ENCODE peak calls at places on chromosomes 11 and 22, in four cellular contexts. D is esophagus muscularis mucosa, V is GM23338, W is prostate gland. P is an unnamed sample.

GRCh38 chr11:117387992-117388765 is 60.5 kb downstream of the CEP164 start:
- DNase-seq in D (no peak), V (no peak), W (no peak), P (no peak)

GRCh38 chr22:29780781-29781676 is 13.9 kb downstream of the UQCR10 start:
- DNase-seq in D (no peak), V (no peak), W (no peak), P (no peak)

GRCh38 chr22:25125693-25126357 is 73.8 kb upstream of the CRYBB3 start:
- DNase-seq in D (no peak), V (no peak), W (no peak), P (no peak)

GRCh38 chr11:7527029-7527428 is 13.2 kb downstream of the PPFIBP2 start:
- DNase-seq in D (no peak), V (no peak), W (no peak), P (no peak)

GRCh38 chr11:119651802-119652584 is 77.0 kb downstream of the NECTIN1 start:
- DNase-seq in D (no peak), V (peak; percentile 30), W (no peak), P (no peak)

GRCh38 chr11:11057472-11057854 is 199.6 kb upstream of the ZBED5 start:
- DNase-seq in D (peak; percentile 34), V (no peak), W (no peak), P (no peak)

GRCh38 chr22:36744791-36745190 is 31.1 kb downstream of the IFT27 start:
- DNase-seq in D (no peak), V (no peak), W (no peak), P (peak; percentile 28)

GRCh38 chr11:71543866-71544265 is 4.4 kb upstream of the KRTAP5-9 start:
- DNase-seq in D (no peak), V (no peak), W (no peak), P (no peak)

GRCh38 chr11:131859811-131860210 is 489.4 kb downstream of the NTM start:
- DNase-seq in D (peak; percentile 77), V (no peak), W (no peak), P (no peak)

GRCh38 chr11:122656073-122656630 is 630 bp downstream of the UBASH3B start:
- DNase-seq in D (no peak), V (peak; percentile 69), W (peak; percentile 26), P (peak; percentile 85)

GRCh38 chr11:134583397-134583990 is 171.5 kb upstream of the B3GAT1 start:
- DNase-seq in D (peak; percentile 91), V (no peak), W (no peak), P (no peak)

GRCh38 chr22:21745948-21746347 is 10.4 kb upstream of the YPEL1 start:
- DNase-seq in D (no peak), V (no peak), W (no peak), P (no peak)

GRCh38 chr22:44084044-44084772 is 60.1 kb downstream of the PARVB start:
- DNase-seq in D (no peak), V (no peak), W (no peak), P (no peak)

GRCh38 chr22:30940655-30941362 is 27.8 kb downstream of the MORC2 start:
- DNase-seq in D (no peak), V (no peak), W (no peak), P (no peak)

GRCh38 chr11:37710031-37710430 is 1112.0 kb upstream of the RAG2 start:
- DNase-seq in D (no peak), V (no peak), W (no peak), P (no peak)

GRCh38 chr22:49884075-49884474 is 30.4 kb downstream of the ZBED4 start:
- DNase-seq in D (no peak), V (no peak), W (no peak), P (no peak)

DNA sequence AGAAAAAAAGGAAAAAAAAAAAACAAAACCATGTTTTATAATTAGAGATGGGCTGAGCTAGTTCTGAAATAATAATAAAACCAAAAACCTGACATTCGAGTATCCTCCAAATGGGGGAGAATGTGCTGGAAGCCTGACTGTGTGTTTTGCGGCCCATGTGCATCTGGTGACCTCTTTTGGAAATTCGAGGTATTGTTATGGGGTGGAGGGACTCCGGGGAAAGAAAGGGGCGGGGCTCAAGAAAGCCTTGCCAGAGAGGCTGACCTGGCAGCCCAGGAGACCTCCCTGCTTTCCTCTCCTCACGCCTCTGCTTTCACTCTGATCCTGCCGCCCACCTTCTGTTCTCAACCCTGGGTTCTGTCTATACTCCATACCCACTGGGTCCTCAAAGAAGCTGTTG is 72.9 kb downstream of the CTTN start:
- DNase-seq in D (no peak), V (peak; percentile 93), W (no peak), P (no peak)
- TF ChIP-seq CTCF in D (peak; percentile 15), V (peak; percentile 64), W (no peak), P (no peak)

GRCh38 chr11:16986434-16987204 is 27.6 kb downstream of the PLEKHA7 start:
- DNase-seq in D (no peak), V (peak; percentile 25), W (peak; percentile 78), P (no peak)
- H3K4me3 ChIP-seq in D (no peak overlapping the region), V (peak overlapping the region; percentile 6), W (no peak overlapping the region), P (no peak overlapping the region)

DNA sequence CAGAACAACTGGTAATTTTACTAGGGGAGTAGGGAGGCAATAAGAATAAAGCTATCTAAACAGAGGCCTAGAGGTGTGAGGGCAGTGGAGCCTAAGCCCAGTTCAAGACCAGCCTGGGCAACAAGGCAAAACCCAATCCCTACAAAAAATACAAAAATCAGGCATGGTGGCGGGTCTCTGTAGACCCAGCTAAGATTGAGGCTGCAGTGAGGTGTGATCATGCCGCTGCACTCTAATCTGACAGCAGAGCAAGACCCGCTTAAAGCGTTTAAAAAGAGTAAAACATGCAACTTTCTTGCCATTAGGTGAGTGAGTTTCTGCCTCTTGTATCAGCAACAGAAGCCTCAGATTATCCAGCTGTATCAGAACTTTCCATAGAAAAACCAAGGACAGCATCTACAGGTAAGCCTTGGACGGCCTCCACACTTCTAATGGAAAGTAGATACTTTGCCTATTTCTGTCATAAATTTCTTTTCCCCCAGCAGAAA is 12.1 kb downstream of the TAF1D start:
- DNase-seq in D (no peak), V (peak; percentile 22), W (no peak), P (no peak)
- TF ChIP-seq POLR2AphosphoS5 in D (peak; percentile 8), V (peak; percentile 62), W (no peak), P (no peak)

DNA sequence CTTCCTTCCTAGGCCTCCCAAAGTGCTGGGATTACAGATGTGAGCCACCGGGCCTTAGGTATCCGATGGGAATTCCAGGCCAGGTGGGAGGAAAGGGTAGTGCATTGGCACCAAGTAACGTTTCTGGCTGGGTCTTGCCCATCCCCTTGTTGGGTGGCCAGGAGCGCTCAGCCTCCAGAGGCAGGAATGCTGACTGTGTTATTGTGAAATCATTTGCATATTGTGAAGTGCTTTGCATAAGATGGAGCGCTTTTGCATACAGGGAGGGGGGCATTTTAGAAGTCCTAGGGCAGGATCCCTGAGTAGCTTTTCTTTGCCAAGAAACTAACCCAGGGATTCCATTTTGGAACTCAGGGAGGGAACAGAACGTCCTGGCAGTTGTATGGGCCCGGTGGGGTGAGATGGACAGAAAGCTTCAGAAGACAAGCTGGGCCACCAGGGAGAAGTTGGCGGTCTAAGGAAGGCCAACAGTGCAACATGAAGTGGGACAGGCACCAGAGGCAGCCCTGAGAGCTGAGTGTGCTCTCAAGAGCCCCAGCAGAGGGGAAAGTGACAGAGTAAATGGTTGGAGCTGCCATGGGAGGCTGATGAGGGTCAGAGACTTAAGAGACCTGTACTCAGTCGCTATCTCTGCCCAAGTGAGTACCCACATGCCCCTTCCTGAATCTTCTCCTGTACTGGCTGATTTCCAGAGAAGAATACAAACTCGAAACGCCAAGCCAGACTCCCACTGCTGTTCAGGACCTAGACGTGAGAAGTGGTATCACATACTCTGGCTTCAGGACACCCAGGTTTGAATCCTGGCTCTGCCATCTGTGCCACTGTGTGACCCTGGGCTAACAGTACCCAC is 1.3 kb upstream of the SLC39A13 start:
- DNase-seq in D (no peak), V (peak; percentile 80), W (no peak), P (peak; percentile 65)
- TF ChIP-seq CTCF in D (no peak), V (no peak), W (no peak), P (no peak)

DNA sequence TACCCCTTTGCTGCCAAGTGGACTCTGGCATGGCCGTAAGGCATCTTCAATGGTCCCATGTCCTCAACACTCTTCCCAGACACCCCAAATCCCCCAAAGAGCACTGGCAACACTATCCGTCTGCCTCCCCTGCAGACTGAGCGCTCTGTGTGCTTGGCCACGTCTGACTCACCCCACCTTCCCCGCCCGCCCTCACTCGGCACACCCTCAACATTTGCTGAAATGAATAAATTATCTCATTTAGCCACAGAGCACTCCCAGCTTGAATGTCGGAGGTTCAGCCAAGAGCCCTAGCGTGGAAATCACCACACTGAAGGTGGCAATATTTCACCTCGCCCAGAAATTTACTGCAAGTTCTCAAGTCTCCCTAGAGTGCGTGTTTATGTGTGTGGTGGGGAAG is 46.5 kb upstream of the TCF20 start:
- DNase-seq in D (no peak), V (no peak), W (peak; percentile 51), P (no peak)
- H3K4me3 ChIP-seq in D (no peak overlapping the region), V (no peak overlapping the region), W (no peak overlapping the region), P (peak overlapping the region; percentile 14)

DNA sequence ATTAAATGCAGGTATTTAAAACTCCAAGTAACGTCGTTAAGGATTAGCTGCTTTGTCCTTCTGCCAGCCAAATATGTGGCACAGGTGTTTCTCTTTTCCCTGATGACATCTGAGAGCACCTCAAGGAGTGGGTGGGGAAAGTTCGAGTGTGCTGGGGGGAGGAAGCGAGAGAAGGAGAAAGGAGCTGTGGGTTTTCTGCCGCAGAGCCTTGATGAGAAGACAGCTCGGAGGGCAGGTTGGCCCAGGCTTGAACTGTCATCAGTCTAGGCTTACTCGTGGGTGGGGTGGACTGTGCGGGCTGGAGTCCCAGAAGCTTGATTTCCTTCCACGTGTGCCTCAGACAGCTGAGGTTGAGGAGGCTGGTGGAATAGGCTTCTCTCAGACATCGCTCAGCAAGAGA is 15.2 kb upstream of the SORL1-AS1 start:
- DNase-seq in D (no peak), V (no peak), W (peak; percentile 36), P (no peak)
- TF ChIP-seq POLR2AphosphoS5 in D (no peak), V (no peak), W (no peak), P (no peak)

DNA sequence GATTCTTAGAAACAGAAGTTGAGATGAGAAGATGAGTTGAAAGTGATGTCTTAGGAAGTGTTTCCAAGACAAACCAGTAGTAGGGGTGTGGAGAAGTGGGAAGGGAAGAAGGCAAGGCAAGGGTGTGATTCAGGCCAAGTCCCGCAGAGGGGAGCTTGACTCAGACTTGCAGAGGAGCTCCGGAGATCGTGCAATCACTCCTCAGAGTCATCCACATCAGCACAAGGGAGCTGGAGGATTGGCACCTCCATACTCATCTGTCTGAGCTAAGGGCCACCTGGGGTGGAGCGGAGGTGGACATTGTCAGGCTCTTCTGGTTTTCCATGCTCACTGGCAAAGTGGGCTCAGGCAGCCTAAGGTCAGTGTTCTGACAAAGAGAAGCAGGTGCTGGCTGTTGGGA is 44.4 kb downstream of the CHRDL2 start:
- DNase-seq in D (no peak), V (no peak), W (no peak), P (no peak)
- TF ChIP-seq CTCF in D (no peak), V (no peak), W (no peak), P (no peak)

DNA sequence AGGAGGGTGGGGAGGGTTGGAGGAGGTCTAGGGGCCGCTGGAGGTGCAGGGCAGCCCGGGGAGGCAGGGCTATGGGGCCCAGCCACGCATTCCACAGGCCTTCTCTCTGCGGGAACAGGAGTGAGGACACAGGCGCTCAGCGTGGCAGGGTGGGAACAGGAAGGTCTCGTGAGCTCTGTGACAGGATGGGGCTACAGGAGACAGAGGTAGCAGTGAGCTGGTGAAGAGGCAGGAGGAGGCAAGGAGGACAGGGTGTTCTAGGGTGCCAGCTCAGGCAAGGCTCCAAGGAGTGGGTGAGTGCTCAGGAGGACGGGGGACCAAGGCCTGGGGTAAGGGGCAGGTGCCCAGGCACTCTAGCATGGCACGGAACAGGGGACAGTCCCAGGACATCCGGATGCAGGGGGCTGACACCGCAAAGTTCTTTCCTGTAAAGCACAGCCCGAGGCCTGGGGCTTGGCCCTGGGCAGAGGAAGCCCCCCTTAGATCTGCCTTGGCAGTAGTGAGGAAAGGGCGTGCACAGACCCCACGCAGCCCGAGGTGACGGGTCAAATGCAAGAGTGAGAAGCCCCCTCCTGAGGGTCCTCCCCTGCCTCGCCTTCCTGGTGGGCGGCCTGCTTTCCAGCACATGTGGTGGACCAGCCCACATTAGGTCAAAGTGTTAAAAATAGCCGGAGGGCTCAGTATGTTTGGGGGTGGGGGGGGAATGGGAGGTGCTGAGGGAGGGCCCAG is 4.7 kb upstream of the NEAT1 start:
- DNase-seq in D (no peak), V (no peak), W (peak; percentile 59), P (peak; percentile 86)
- H3K4me3 ChIP-seq in D (peak overlapping the region; percentile 71), V (no peak overlapping the region), W (peak overlapping the region; percentile 1), P (peak overlapping the region; percentile 91)

P was measured in suprapubic skin.